ENCODE peak calls at places on chromosome 17, in eight cellular contexts. One of them, this sample, is unnamed.

GRCh38 chr17:9244066-9245052 is 223.0 kb downstream of the NTN1 start:
- DNase-seq in transverse colon: peak
- DNase-seq in spleen: no peak
- DNase-seq in left ventricle myocardium inferior: no peak
- DNase-seq in psoas muscle: peak
- DNase-seq in left lung: no peak
- DNase-seq in GM10248: no peak
- DNase-seq in AG10803: peak
- DNase-seq in this sample: no peak

GRCh38 chr17:65085397-65085796 is 28.9 kb upstream of the GNA13 start:
- DNase-seq in transverse colon: no peak
- DNase-seq in spleen: no peak
- DNase-seq in left ventricle myocardium inferior: no peak
- DNase-seq in psoas muscle: no peak
- DNase-seq in left lung: no peak
- DNase-seq in GM10248: no peak
- DNase-seq in AG10803: no peak
- DNase-seq in this sample: no peak

GRCh38 chr17:40532520-40533253 is 31.3 kb upstream of the TNS4 start:
- DNase-seq in transverse colon: no peak
- DNase-seq in spleen: peak
- DNase-seq in left ventricle myocardium inferior: no peak
- DNase-seq in psoas muscle: no peak
- DNase-seq in left lung: peak
- DNase-seq in GM10248: no peak
- DNase-seq in AG10803: no peak
- DNase-seq in this sample: no peak

GRCh38 chr17:45050680-45051059 is 762 bp downstream of the DCAKD start:
- DNase-seq in transverse colon: peak
- DNase-seq in spleen: no peak
- DNase-seq in left ventricle myocardium inferior: no peak
- DNase-seq in psoas muscle: no peak
- DNase-seq in left lung: no peak
- DNase-seq in GM10248: no peak
- DNase-seq in AG10803: no peak
- DNase-seq in this sample: no peak

GRCh38 chr17:77631307-77631706 is 327.2 kb upstream of the TNRC6C start:
- DNase-seq in transverse colon: no peak
- DNase-seq in spleen: peak
- DNase-seq in left ventricle myocardium inferior: no peak
- DNase-seq in psoas muscle: no peak
- DNase-seq in left lung: no peak
- DNase-seq in GM10248: no peak
- DNase-seq in AG10803: no peak
- DNase-seq in this sample: no peak

GRCh38 chr17:40561871-40562611 is 3.2 kb downstream of the CCR7 start:
- DNase-seq in transverse colon: no peak
- DNase-seq in spleen: peak
- DNase-seq in left ventricle myocardium inferior: no peak
- DNase-seq in psoas muscle: peak
- DNase-seq in left lung: no peak
- DNase-seq in GM10248: no peak
- DNase-seq in AG10803: no peak
- DNase-seq in this sample: peak

GRCh38 chr17:37107406-37108083 is 158.8 kb downstream of the AATF start:
- DNase-seq in transverse colon: no peak
- DNase-seq in spleen: no peak
- DNase-seq in left ventricle myocardium inferior: peak
- DNase-seq in psoas muscle: peak
- DNase-seq in left lung: peak
- DNase-seq in GM10248: no peak
- DNase-seq in AG10803: peak
- DNase-seq in this sample: no peak

GRCh38 chr17:61722398-61722797 is 131.4 kb upstream of the NACA2 start:
- DNase-seq in transverse colon: no peak
- DNase-seq in spleen: no peak
- DNase-seq in left ventricle myocardium inferior: no peak
- DNase-seq in psoas muscle: no peak
- DNase-seq in left lung: no peak
- DNase-seq in GM10248: no peak
- DNase-seq in AG10803: no peak
- DNase-seq in this sample: no peak

GRCh38 chr17:27284811-27285415 is 9.0 kb upstream of the WSB1 start:
- DNase-seq in transverse colon: no peak
- DNase-seq in spleen: no peak
- DNase-seq in left ventricle myocardium inferior: no peak
- DNase-seq in psoas muscle: no peak
- DNase-seq in left lung: no peak
- DNase-seq in GM10248: no peak
- DNase-seq in AG10803: no peak
- DNase-seq in this sample: no peak

GRCh38 chr17:50689956-50690886 is 17.5 kb downstream of the ANKRD40 start:
- DNase-seq in transverse colon: no peak
- DNase-seq in spleen: no peak
- DNase-seq in left ventricle myocardium inferior: no peak
- DNase-seq in psoas muscle: no peak
- DNase-seq in left lung: no peak
- DNase-seq in GM10248: no peak
- DNase-seq in AG10803: no peak
- DNase-seq in this sample: no peak

GRCh38 chr17:8662973-8663372 is 32.4 kb upstream of the MYH10 start:
- DNase-seq in transverse colon: no peak
- DNase-seq in spleen: no peak
- DNase-seq in left ventricle myocardium inferior: no peak
- DNase-seq in psoas muscle: no peak
- DNase-seq in left lung: no peak
- DNase-seq in GM10248: no peak
- DNase-seq in AG10803: no peak
- DNase-seq in this sample: no peak

GRCh38 chr17:69269174-69269998 is 40.8 kb upstream of the ABCA10 start:
- DNase-seq in transverse colon: no peak
- DNase-seq in spleen: no peak
- DNase-seq in left ventricle myocardium inferior: no peak
- DNase-seq in psoas muscle: no peak
- DNase-seq in left lung: no peak
- DNase-seq in GM10248: no peak
- DNase-seq in AG10803: peak
- DNase-seq in this sample: no peak

GRCh38 chr17:80667462-80668277 is 123.0 kb downstream of the RPTOR start:
- DNase-seq in transverse colon: no peak
- DNase-seq in spleen: no peak
- DNase-seq in left ventricle myocardium inferior: no peak
- DNase-seq in psoas muscle: no peak
- DNase-seq in left lung: no peak
- DNase-seq in GM10248: no peak
- DNase-seq in AG10803: no peak
- DNase-seq in this sample: no peak

GRCh38 chr17:7634384-7634783 is 4.4 kb downstream of the SHBG start:
- DNase-seq in transverse colon: no peak
- DNase-seq in spleen: no peak
- DNase-seq in left ventricle myocardium inferior: peak
- DNase-seq in psoas muscle: no peak
- DNase-seq in left lung: no peak
- DNase-seq in GM10248: no peak
- DNase-seq in AG10803: no peak
- DNase-seq in this sample: no peak

GRCh38 chr17:41580651-41581365 is 5.9 kb downstream of the KRT14 start:
- DNase-seq in transverse colon: no peak
- DNase-seq in spleen: no peak
- DNase-seq in left ventricle myocardium inferior: no peak
- DNase-seq in psoas muscle: no peak
- DNase-seq in left lung: no peak
- DNase-seq in GM10248: no peak
- DNase-seq in AG10803: no peak
- DNase-seq in this sample: no peak

GRCh38 chr17:41581366-41582060 is 5.2 kb downstream of the KRT14 start:
- DNase-seq in transverse colon: no peak
- DNase-seq in spleen: no peak
- DNase-seq in left ventricle myocardium inferior: no peak
- DNase-seq in psoas muscle: no peak
- DNase-seq in left lung: no peak
- DNase-seq in GM10248: no peak
- DNase-seq in AG10803: no peak
- DNase-seq in this sample: no peak

GRCh38 chr17:41580244-41580575 is 6.5 kb downstream of the KRT14 start:
- DNase-seq in transverse colon: no peak
- DNase-seq in spleen: no peak
- DNase-seq in left ventricle myocardium inferior: no peak
- DNase-seq in psoas muscle: no peak
- DNase-seq in left lung: no peak
- DNase-seq in GM10248: no peak
- DNase-seq in AG10803: no peak
- DNase-seq in this sample: no peak

GRCh38 chr17:41585301-41585700 is 1.4 kb downstream of the KRT14 start:
- DNase-seq in transverse colon: no peak
- DNase-seq in spleen: no peak
- DNase-seq in left ventricle myocardium inferior: no peak
- DNase-seq in psoas muscle: no peak
- DNase-seq in left lung: no peak
- DNase-seq in GM10248: no peak
- DNase-seq in AG10803: no peak
- DNase-seq in this sample: no peak

DNA sequence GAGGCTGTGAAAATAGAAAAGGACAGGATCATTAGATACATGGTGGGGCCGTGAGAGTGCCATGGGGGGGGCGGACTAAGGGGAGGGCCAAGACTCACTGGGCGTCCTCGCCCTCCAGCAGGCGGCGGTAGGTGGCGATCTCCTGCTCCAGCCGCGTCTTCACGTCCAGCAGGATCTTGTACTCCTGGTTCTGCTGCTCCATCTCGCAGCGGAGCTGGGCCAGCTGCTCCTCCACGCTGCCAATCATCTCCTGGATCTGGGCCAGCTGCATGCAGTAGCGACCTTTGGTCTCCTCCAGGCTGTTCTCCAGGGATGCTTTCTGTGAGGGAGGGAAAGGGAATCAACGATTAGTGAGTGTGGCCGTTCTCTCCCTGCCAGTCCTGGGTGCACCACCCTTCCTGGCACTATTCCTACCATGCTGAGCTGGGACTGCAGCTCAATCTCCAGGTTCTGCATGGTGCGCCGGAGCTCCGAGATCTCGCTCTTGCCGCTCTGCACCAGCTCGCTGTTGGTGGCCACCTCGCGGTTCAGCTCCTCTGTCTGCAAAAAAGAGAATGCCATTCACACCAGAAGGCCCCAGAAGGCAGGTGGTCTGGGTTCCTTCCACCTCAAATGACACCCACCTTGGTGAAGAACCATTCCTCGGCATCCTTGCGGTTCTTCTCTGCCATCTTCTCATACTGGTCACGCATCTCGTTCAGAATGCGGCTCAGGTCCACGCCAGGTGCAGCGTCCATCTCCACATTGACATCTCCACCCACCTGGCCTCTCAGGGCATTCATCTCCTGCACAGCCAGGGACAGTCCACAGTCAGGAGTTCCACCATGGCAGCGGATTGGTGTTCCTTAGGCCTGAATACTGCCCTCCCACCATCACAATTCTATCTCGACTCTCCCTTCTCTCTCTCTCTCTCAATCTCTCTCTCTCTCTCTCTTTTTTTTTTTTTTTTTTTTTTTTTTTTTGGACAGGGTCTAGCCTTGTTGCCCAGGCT is 3.3 kb downstream of the KRT14 start:
- DNase-seq in transverse colon: peak
- DNase-seq in spleen: no peak
- DNase-seq in left ventricle myocardium inferior: no peak
- DNase-seq in psoas muscle: no peak
- DNase-seq in left lung: no peak
- DNase-seq in GM10248: no peak
- DNase-seq in AG10803: no peak
- DNase-seq in this sample: no peak
- TF ChIP-seq CTCF in transverse colon: peak
- TF ChIP-seq CTCF in spleen: no peak
- TF ChIP-seq CTCF in left ventricle myocardium inferior: no peak
- TF ChIP-seq CTCF in psoas muscle: no peak
- TF ChIP-seq CTCF in left lung: no peak
- TF ChIP-seq CTCF in GM10248: no peak
- TF ChIP-seq CTCF in AG10803: no peak
- TF ChIP-seq CTCF in this sample: no peak

GRCh38 chr17:81702934-81703746 is at the start of gene MRPL12:
- DNase-seq in transverse colon: peak
- DNase-seq in spleen: peak
- DNase-seq in left ventricle myocardium inferior: peak
- DNase-seq in psoas muscle: peak
- DNase-seq in left lung: peak
- DNase-seq in GM10248: peak
- DNase-seq in AG10803: peak
- DNase-seq in this sample: peak
- TF ChIP-seq CTCF in transverse colon: peak
- TF ChIP-seq CTCF in spleen: peak
- TF ChIP-seq CTCF in left ventricle myocardium inferior: no peak
- TF ChIP-seq CTCF in psoas muscle: peak
- TF ChIP-seq CTCF in left lung: peak
- TF ChIP-seq CTCF in GM10248: no peak
- TF ChIP-seq CTCF in AG10803: peak
- TF ChIP-seq CTCF in this sample: no peak

GRCh38 chr17:2731807-2732206 is 17.6 kb downstream of the CCDC92B start:
- DNase-seq in transverse colon: no peak
- DNase-seq in spleen: no peak
- DNase-seq in left ventricle myocardium inferior: no peak
- DNase-seq in psoas muscle: no peak
- DNase-seq in left lung: no peak
- DNase-seq in GM10248: no peak
- DNase-seq in AG10803: no peak
- DNase-seq in this sample: no peak
- TF ChIP-seq CTCF in transverse colon: no peak
- TF ChIP-seq CTCF in spleen: no peak
- TF ChIP-seq CTCF in left ventricle myocardium inferior: no peak
- TF ChIP-seq CTCF in psoas muscle: no peak
- TF ChIP-seq CTCF in left lung: no peak
- TF ChIP-seq CTCF in GM10248: no peak
- TF ChIP-seq CTCF in AG10803: no peak
- TF ChIP-seq CTCF in this sample: no peak

GRCh38 chr17:29760279-29760721 is 137.6 kb upstream of the CORO6 start:
- DNase-seq in transverse colon: peak
- DNase-seq in spleen: no peak
- DNase-seq in left ventricle myocardium inferior: no peak
- DNase-seq in psoas muscle: no peak
- DNase-seq in left lung: no peak
- DNase-seq in GM10248: peak
- DNase-seq in AG10803: peak
- DNase-seq in this sample: no peak

GRCh38 chr17:29760771-29761682 is 138.3 kb upstream of the CORO6 start:
- DNase-seq in transverse colon: peak
- DNase-seq in spleen: peak
- DNase-seq in left ventricle myocardium inferior: peak
- DNase-seq in psoas muscle: peak
- DNase-seq in left lung: peak
- DNase-seq in GM10248: peak
- DNase-seq in AG10803: peak
- DNase-seq in this sample: peak

GRCh38 chr17:29764748-29765147 is 142.0 kb upstream of the CORO6 start:
- DNase-seq in transverse colon: no peak
- DNase-seq in spleen: no peak
- DNase-seq in left ventricle myocardium inferior: no peak
- DNase-seq in psoas muscle: no peak
- DNase-seq in left lung: no peak
- DNase-seq in GM10248: no peak
- DNase-seq in AG10803: no peak
- DNase-seq in this sample: no peak

GRCh38 chr17:29764217-29764616 is 141.5 kb upstream of the CORO6 start:
- DNase-seq in transverse colon: no peak
- DNase-seq in spleen: no peak
- DNase-seq in left ventricle myocardium inferior: no peak
- DNase-seq in psoas muscle: no peak
- DNase-seq in left lung: no peak
- DNase-seq in GM10248: no peak
- DNase-seq in AG10803: no peak
- DNase-seq in this sample: no peak

GRCh38 chr17:29763273-29763672 is 140.6 kb upstream of the CORO6 start:
- DNase-seq in transverse colon: no peak
- DNase-seq in spleen: no peak
- DNase-seq in left ventricle myocardium inferior: no peak
- DNase-seq in psoas muscle: no peak
- DNase-seq in left lung: no peak
- DNase-seq in GM10248: no peak
- DNase-seq in AG10803: no peak
- DNase-seq in this sample: no peak
- TF ChIP-seq CTCF in transverse colon: no peak
- TF ChIP-seq CTCF in spleen: no peak
- TF ChIP-seq CTCF in left ventricle myocardium inferior: no peak
- TF ChIP-seq CTCF in psoas muscle: no peak
- TF ChIP-seq CTCF in left lung: no peak
- TF ChIP-seq CTCF in GM10248: no peak
- TF ChIP-seq CTCF in AG10803: no peak
- TF ChIP-seq CTCF in this sample: no peak

This sample was measured in activated B cell treated with CpG ODN at 0.5 μM for 24 hours.